ENCODE peak calls at places on chromosomes 7 and 10, in seven cellular contexts. Y is cardiac septum; F is progenitor cell of endocrine pancreas; H is IMR-90; G is NCI-H1105; B is GM18507; N is CD4-positive, CD25-positive, alpha-beta regulatory T cell. S is an unnamed sample.
A peak's percentile ranks its signal among the peaks of the same experiment; 100 is the strongest.

GRCh38 chr7:73746378-73746777 is 7.8 kb upstream of the ABHD11 start:
- DNase-seq in Y (no peak), F (no peak), H (no peak), G (no peak), B (no peak), N (no peak), S (peak; percentile 23)

GRCh38 chr7:105316578-105317375 is 71.9 kb downstream of the SRPK2 start:
- DNase-seq in Y (no peak), F (no peak), H (no peak), G (no peak), B (no peak), N (no peak), S (no peak)

GRCh38 chr10:108104697-108105096 is 940.2 kb upstream of the SORCS1 start:
- DNase-seq in Y (no peak), F (no peak), H (no peak), G (no peak), B (no peak), N (no peak), S (no peak)

GRCh38 chr7:102320601-102321350 is 34.1 kb downstream of the SH2B2 start:
- DNase-seq in Y (peak; percentile 75), F (no peak), H (no peak), G (no peak), B (no peak), N (no peak), S (peak; percentile 77)

GRCh38 chr10:109282510-109282909 is 640.8 kb downstream of the XPNPEP1 start:
- DNase-seq in Y (no peak), F (no peak), H (peak; percentile 89), G (no peak), B (no peak), N (no peak), S (no peak)

GRCh38 chr10:132836832-132837540 is 51.0 kb upstream of the NKX6-2 start:
- DNase-seq in Y (peak; percentile 76), F (peak; percentile 43), H (peak; percentile 4), G (peak; percentile 13), B (peak; percentile 32), N (peak; percentile 17), S (peak; percentile 97)

GRCh38 chr10:131755200-131755599 is 145.6 kb upstream of the PPP2R2D start:
- DNase-seq in Y (no peak), F (no peak), H (no peak), G (no peak), B (no peak), N (no peak), S (no peak)

GRCh38 chr10:107653832-107654287 is 489.4 kb upstream of the SORCS1 start:
- DNase-seq in Y (no peak), F (no peak), H (peak; percentile 5), G (no peak), B (no peak), N (peak; percentile 1), S (no peak)

GRCh38 chr10:49760789-49761188 is 1.3 kb downstream of the OGDHL start:
- DNase-seq in Y (no peak), F (no peak), H (no peak), G (no peak), B (no peak), N (no peak), S (no peak)

GRCh38 chr10:130012129-130012528 is 48.1 kb upstream of the EBF3 start:
- DNase-seq in Y (no peak), F (no peak), H (no peak), G (no peak), B (no peak), N (no peak), S (peak; percentile 44)

GRCh38 chr10:3006093-3006492 is 61.3 kb upstream of the PFKP start:
- DNase-seq in Y (no peak), F (no peak), H (no peak), G (no peak), B (no peak), N (no peak), S (no peak)

GRCh38 chr10:44017483-44018145 is 367.3 kb downstream of the CXCL12 start:
- DNase-seq in Y (peak; percentile 33), F (no peak), H (no peak), G (no peak), B (no peak), N (no peak), S (no peak)

GRCh38 chr10:32350811-32351342 is 3.9 kb upstream of the EPC1 start:
- DNase-seq in Y (no peak), F (no peak), H (no peak), G (no peak), B (no peak), N (no peak), S (no peak)